ENCODE peak calls at places on chromosomes 1 and 21, in five cellular contexts. F, O, N, T and D are unnamed samples. For H3K9me3, the result is how much of the 10 kb centered on the place peaks cover.

GRCh38 chr1:159141584-159142518 is 29.6 kb upstream of the CADM3 start:
- DNase-seq in F (no peak), O (no peak), N (no peak), T (no peak), D (no peak)

GRCh38 chr1:86068841-86069756 is 87.5 kb downstream of the COL24A1 start:
- DNase-seq in F (no peak), T (no peak), N (no peak), O (no peak), D (no peak)

GRCh38 chr1:154176341-154176740 is 15.6 kb downstream of the TPM3 start:
- DNase-seq in N (no peak), F (no peak), T (no peak), O (no peak), D (no peak)

GRCh38 chr1:212754193-212754592 is 37.4 kb downstream of the NSL1 start:
- DNase-seq in O (no peak), N (no peak), T (no peak), F (no peak), D (no peak)

GRCh38 chr1:160159846-160160245 is 8.4 kb downstream of the ATP1A4 start:
- DNase-seq in O (no peak), F (no peak), T (no peak), N (peak), D (no peak)

GRCh38 chr1:53688703-53689102 is 50.3 kb downstream of the GLIS1 start:
- DNase-seq in T (no peak), O (no peak), N (no peak), F (peak), D (no peak)

GRCh38 chr21:43879348-43880110 is 14.5 kb downstream of the AGPAT3 start:
- DNase-seq in T (no peak), N (no peak), O (no peak), F (no peak), D (no peak)

GRCh38 chr1:226638001-226638601 is 89.5 kb downstream of the STUM start:
- DNase-seq in N (no peak), O (no peak), T (no peak), F (no peak), D (no peak)

GRCh38 chr1:195909061-195909460 is 699.2 kb downstream of the KCNT2 start:
- DNase-seq in T (no peak), N (no peak), F (no peak), O (no peak), D (no peak)

GRCh38 chr1:114154146-114154962 is 685 bp upstream of the SYT6 start:
- DNase-seq in F (no peak), N (no peak), T (no peak), O (no peak), D (no peak)

GRCh38 chr1:158496379-158496778 is 24.4 kb downstream of the OR10R2 start:
- DNase-seq in O (no peak), T (no peak), N (no peak), F (no peak), D (no peak)

GRCh38 chr1:233509596-233509995 is 104.3 kb upstream of the KCNK1 start:
- DNase-seq in O (no peak), N (no peak), T (no peak), F (no peak), D (no peak)

GRCh38 chr21:43609501-43610340 is 49.6 kb downstream of the HSF2BP start:
- DNase-seq in T (no peak), F (no peak), N (peak), O (no peak), D (no peak)

GRCh38 chr1:84223751-84224432 is 77.6 kb upstream of the SAMD13 start:
- DNase-seq in O (no peak), T (no peak), N (no peak), F (no peak), D (no peak)

GRCh38 chr1:21317035-21317689 is 26.9 kb upstream of the ECE1 start:
- DNase-seq in O (peak), N (no peak), T (no peak), F (no peak), D (no peak)

GRCh38 chr1:97137862-97138514 is 416.4 kb downstream of the PTBP2 start:
- DNase-seq in T (no peak), O (no peak), F (peak), N (peak), D (peak)

GRCh38 chr21:25925064-25925463 is 190.3 kb downstream of the GABPA start:
- DNase-seq in O (no peak), F (no peak), T (no peak), N (no peak), D (no peak)

GRCh38 chr1:181021811-181022434 is 747 bp downstream of the STX6 start:
- DNase-seq in T (peak), N (peak), O (peak), F (peak), D (peak)

GRCh38 chr1:183251959-183252450 is 65.9 kb downstream of the LAMC2 start:
- DNase-seq in N (no peak), O (no peak), T (no peak), F (no peak), D (no peak)

GRCh38 chr1:20110679-20111078 is 8.7 kb downstream of the PLA2G2D start:
- DNase-seq in F (no peak), N (no peak), T (no peak), O (no peak), D (no peak)

GRCh38 chr1:110734146-110734680 is 59.5 kb upstream of the KCNA3 start:
- DNase-seq in F (no peak), O (no peak), N (no peak), T (no peak), D (no peak)

GRCh38 chr1:228002792-228003191 is 4.0 kb upstream of the WNT3A start:
- DNase-seq in O (no peak), F (no peak), N (no peak), T (no peak), D (no peak)

GRCh38 chr21:37917612-37918011 is 1.4 kb upstream of the KCNJ6 start:
- DNase-seq in N (peak), F (no peak), O (no peak), T (no peak), D (no peak)

GRCh38 chr1:182430263-182431068 is 19.5 kb upstream of the RGSL1 start:
- DNase-seq in F (no peak), T (no peak), O (no peak), N (no peak), D (no peak)

GRCh38 chr1:113459279-113459678 is 69.0 kb downstream of the MAGI3 start:
- DNase-seq in T (no peak), N (no peak), F (no peak), O (no peak), D (no peak)

GRCh38 chr1:10816743-10817369 is 20.4 kb upstream of the CASZ1 start:
- DNase-seq in N (no peak), T (no peak), O (no peak), F (no peak), D (no peak)

GRCh38 chr1:167629681-167630567 is at the start of gene RCSD1:
- DNase-seq in T (peak), O (no peak), F (peak), N (no peak), D (peak)

GRCh38 chr1:246450485-246451251 is 56.4 kb downstream of the SMYD3 start:
- DNase-seq in T (no peak), O (no peak), F (peak), N (peak), D (peak)

GRCh38 chr1:170657275-170657853 is 6.6 kb upstream of the PRRX1 start:
- DNase-seq in O (no peak), T (no peak), N (no peak), F (no peak), D (no peak)

GRCh38 chr1:210143465-210144062 is 89.0 kb upstream of the SERTAD4 start:
- DNase-seq in N (peak), O (peak), T (no peak), F (peak), D (no peak)

GRCh38 chr1:150909585-150910185 is 16.5 kb upstream of the SETDB1 start:
- DNase-seq in T (no peak), F (no peak), N (no peak), O (no peak), D (no peak)

GRCh38 chr1:164843743-164844500 is 284.9 kb downstream of the PBX1 start:
- DNase-seq in T (no peak), N (no peak), F (no peak), O (no peak), D (no peak)

GRCh38 chr1:41393993-41394392 is 32.8 kb downstream of the FOXO6 start:
- DNase-seq in N (no peak), T (no peak), F (no peak), O (no peak), D (no peak)

GRCh38 chr1:210246447-210246846 is 13.9 kb downstream of the SERTAD4 start:
- DNase-seq in T (no peak), F (no peak), O (no peak), N (peak), D (no peak)

GRCh38 chr1:245398180-245398579 is 243.4 kb downstream of the KIF26B start:
- DNase-seq in F (peak), T (no peak), O (no peak), N (no peak), D (no peak)

GRCh38 chr1:211951856-211952255 is 83.5 kb downstream of the INTS7 start:
- DNase-seq in O (no peak), T (no peak), F (no peak), N (no peak), D (no peak)

GRCh38 chr1:9691108-9691445 is 39.5 kb downstream of the PIK3CD start:
- DNase-seq in N (peak), F (no peak), T (no peak), O (no peak), D (no peak)

GRCh38 chr1:178091986-178092745 is 1.7 kb upstream of the RASAL2 start:
- DNase-seq in O (no peak), F (peak), T (no peak), N (peak), D (no peak)

GRCh38 chr1:198909973-198910372 is 271.1 kb downstream of the PTPRC start:
- DNase-seq in O (no peak), T (no peak), N (no peak), F (no peak), D (no peak)

DNA sequence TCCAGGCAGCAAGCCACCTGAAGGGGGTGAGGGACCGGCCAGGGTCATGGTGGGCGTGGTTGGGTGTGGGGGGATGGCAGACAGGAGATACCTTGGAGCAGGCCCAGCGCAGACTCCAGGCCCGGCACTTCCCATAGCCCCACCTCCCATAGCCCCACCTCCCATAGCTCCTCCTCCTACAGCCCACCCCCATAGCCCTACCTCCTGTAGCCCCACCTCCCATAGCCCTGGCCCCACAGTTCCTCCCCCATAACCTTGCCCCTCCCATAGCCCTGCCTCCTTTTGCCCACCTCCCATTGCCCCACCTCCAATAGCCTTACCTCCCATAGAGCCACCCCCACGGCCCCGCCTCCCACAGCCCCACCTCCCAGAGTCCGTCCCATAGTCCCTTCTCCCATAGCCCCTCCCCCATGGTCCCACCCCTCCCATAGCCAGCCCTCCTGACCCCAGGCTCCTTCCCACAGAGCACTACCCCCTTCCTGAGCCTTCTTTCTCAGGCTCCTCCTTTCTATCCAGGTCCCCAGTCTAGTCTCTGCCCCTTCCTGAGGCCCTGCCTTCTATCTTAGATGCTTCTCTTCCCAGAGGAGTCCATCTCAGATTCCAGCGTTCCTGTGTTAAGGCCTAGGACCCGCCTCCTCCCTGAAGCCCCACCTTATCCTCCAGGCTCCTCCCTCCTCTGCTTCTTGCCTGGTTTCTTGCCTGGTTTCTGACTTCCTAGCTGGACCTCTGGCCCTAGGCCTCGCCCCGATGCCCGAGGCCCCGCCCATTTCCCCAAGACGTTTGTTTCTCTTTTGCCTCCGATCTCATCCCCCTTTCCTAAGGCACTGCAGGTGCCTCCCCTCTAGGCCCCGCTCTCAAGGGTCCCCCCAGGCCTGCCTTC is 46.8 kb downstream of the PTPRU start:
- DNase-seq in O (no peak), T (no peak), F (peak), N (no peak), D (no peak)
- H3K4me3 ChIP-seq in O (no peak), T (no peak), F (no peak), N (no peak), D (no peak)

GRCh38 chr1:2927995-2928732 is 93.1 kb upstream of the ACTRT2 start:
- DNase-seq in T (no peak), O (peak), F (no peak), N (no peak), D (no peak)

GRCh38 chr1:2929335-2929734 is 91.9 kb upstream of the ACTRT2 start:
- DNase-seq in T (no peak), N (no peak), O (no peak), F (no peak), D (no peak)

GRCh38 chr1:2930016-2930815 is 91.1 kb upstream of the ACTRT2 start:
- DNase-seq in T (no peak), F (no peak), O (no peak), N (no peak), D (no peak)

GRCh38 chr1:2927393-2927792 is 93.9 kb upstream of the ACTRT2 start:
- DNase-seq in N (no peak), O (peak), F (no peak), T (no peak), D (no peak)

DNA sequence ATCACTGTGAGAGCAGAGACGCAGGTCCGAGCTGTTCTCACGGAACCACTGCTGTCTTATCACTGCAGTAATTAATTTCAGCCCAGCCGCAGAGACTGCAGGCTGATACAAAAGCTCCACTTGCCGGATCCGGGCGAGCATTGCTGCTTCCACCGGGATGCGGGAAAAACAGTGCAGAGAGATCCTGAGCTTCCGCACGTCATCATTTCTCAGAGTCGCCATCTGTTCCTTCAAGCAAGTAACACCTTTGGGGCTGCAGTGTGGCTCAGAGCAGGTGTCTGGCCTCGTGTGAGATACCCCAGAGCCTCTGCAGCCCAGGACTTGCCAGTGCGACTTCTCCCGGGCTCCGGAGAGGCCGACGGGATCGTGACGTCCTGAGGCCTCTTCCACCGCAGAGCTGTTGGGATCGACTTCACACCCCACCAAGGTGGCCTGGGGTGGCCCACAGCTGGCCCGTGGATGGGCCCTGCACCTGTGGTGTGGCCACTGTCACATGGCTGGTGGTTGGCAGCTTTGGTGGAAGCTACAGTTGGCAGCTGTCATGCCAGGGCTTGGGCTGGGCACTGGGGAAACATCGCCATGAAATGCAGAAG is 92.4 kb upstream of the ACTRT2 start:
- DNase-seq in O (no peak), F (no peak), T (no peak), N (no peak), D (no peak)
- H3K9me3 ChIP-seq in O (under half), F (under half), T (under half), N (under half), D (under half)

DNA sequence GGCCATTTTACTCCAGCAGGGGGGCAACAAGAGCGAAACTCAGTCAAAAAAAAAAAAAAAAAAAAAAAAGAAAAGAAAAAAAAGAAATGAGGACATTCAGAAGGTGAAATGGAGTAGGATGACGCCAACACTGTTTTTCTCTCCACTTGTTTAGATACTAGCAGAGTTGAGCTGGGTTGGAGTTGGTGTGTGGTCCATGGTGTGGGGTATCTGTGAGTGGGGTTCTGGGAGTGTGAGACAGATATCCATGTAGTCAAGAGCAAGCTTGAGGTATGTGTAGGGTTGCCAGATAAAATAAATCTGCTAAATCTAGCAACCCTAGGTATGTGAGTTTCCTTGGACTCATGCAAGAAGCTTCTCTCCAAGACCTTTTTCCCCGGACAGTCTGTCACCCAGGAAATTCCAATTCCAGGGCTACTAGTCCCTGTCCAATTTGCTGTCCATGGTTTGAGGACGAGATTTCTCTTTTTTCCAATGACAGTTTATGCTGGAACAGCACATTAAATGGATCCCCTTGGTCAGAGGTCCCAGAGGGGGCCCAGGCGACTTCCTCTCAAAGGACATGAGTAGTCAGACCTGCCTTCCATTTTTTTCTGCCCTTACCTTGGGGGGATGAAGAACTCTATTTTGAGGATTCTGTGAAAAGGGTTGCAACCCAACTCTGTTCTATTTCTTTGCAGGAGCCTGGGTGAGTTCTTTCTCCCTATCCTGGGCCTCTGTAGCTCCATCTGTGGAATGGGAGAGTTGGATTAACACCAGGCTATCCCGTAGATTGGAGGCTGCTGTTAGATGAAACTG is 2.1 kb upstream of the FOXD2 start:
- DNase-seq in N (peak), O (no peak), F (no peak), T (no peak), D (no peak)
- H3K4me3 ChIP-seq in N (peak), O (peak), F (peak), T (no peak), D (peak)

GRCh38 chr1:247840819-247841218 is 877 bp downstream of the OR11L1 start:
- DNase-seq in N (no peak), O (no peak), T (no peak), F (no peak), D (no peak)
- H3K9me3 ChIP-seq in N (under half), O (under half), T (under half), F (under half), D (under half)

GRCh38 chr1:40385437-40386310 is 12.1 kb downstream of the SMAP2 start:
- DNase-seq in O (no peak), F (no peak), N (peak), T (peak), D (peak)

GRCh38 chr1:40386311-40386778 is 12.8 kb downstream of the SMAP2 start:
- DNase-seq in F (no peak), N (no peak), T (no peak), O (no peak), D (no peak)

GRCh38 chr1:40383488-40384412 is 10.2 kb downstream of the SMAP2 start:
- DNase-seq in F (peak), N (peak), O (no peak), T (no peak), D (no peak)

GRCh38 chr1:40384413-40384762 is 10.9 kb downstream of the SMAP2 start:
- DNase-seq in N (no peak), T (no peak), F (no peak), O (no peak), D (no peak)

GRCh38 chr1:40384887-40385286 is 11.4 kb downstream of the SMAP2 start:
- DNase-seq in T (no peak), O (no peak), N (no peak), F (no peak), D (no peak)
- H3K4me3 ChIP-seq in T (peak), O (no peak), N (no peak), F (no peak), D (peak)

DNA sequence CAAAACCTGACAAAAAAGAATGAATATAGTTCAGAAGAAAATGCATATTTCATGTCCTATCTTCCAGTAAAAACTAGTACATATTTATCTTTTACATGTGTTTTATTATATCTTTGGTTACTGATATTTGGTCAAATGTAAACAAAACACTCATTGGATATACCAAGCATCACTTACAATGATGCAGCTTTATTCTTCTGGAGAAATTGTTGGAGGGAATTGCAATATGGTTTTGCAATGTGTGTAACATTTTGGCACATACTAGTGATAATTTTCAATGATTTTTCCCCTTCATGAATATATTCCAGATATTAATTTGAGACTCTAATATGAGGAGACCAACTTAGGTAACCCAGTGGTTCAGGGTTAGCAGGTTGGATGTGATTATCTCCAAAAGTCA is 146.1 kb downstream of the ZC3H11B start:
- DNase-seq in N (no peak), T (no peak), O (no peak), F (no peak), D (no peak)
- H3K9me3 ChIP-seq in N (under half), T (under half), O (under half), F (under half), D (under half)

DNA sequence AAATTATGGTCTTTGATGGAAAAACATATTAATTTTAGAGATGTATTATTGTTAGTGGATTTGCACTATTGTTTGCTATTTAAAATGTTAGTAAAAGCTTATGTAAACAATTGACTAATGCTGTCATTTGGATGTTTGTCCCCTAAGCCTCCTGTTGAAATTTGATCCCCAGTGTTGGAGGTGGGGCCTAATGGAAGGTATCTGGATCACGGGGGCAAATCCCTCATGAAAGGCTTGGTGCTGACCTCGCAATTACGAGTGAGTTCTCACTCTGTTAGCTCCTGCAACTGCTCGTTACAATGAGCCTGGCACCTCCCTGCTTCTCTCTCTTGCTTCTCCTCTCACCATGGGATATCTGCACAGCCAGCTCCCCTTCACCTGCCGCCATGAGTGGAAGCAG is 14.3 kb downstream of the TMEM35B start:
- DNase-seq in F (no peak), O (no peak), N (no peak), T (no peak), D (no peak)
- H3K4me3 ChIP-seq in F (no peak), O (no peak), N (no peak), T (no peak), D (no peak)